ENCODE peak calls at places on chromosomes 4 and X, in five cellular contexts. Q is spleen; X is thoracic aorta; E is CD4-positive, CD25-positive, alpha-beta regulatory T cell; K is stomach. I is an unnamed sample.
A peak's percentile ranks its signal among the peaks of the same experiment; 100 is the strongest.

GRCh38 chr4:26746742-26747351 is 113.8 kb upstream of the STIM2 start:
- DNase-seq in Q (no peak), X (no peak), E (no peak), K (no peak), I (no peak)

GRCh38 chr4:19329077-19329476 is 922.6 kb upstream of the SLIT2 start:
- DNase-seq in Q (no peak), X (no peak), E (no peak), K (no peak), I (no peak)

GRCh38 chrX:154490021-154490413 is 412 bp downstream of the SLC10A3 start:
- DNase-seq in Q (no peak), X (peak; percentile 15), E (peak; percentile 14), K (no peak), I (no peak)

GRCh38 chrX:133634416-133634815 is 219.1 kb upstream of the GPC4 start:
- DNase-seq in Q (no peak), X (no peak), E (no peak), K (no peak), I (no peak)

GRCh38 chr4:142248946-142249345 is 597.2 kb downstream of the INPP4B start:
- DNase-seq in Q (no peak), X (no peak), E (no peak), K (no peak), I (no peak)

GRCh38 chrX:153638436-153639176 is 8.4 kb upstream of the DUSP9 start:
- DNase-seq in Q (no peak), X (no peak), E (no peak), K (peak; percentile 15), I (no peak)

GRCh38 chr4:88661724-88662123 is 35.9 kb downstream of the NAP1L5 start:
- DNase-seq in Q (no peak), X (no peak), E (no peak), K (no peak), I (no peak)

GRCh38 chr4:54322817-54323417 is 93.8 kb downstream of the PDGFRA start:
- DNase-seq in Q (no peak), X (no peak), E (no peak), K (peak; percentile 81), I (peak; percentile 85)

GRCh38 chrX:114800719-114801118 is 216.7 kb downstream of the IL13RA2 start:
- DNase-seq in Q (no peak), X (no peak), E (no peak), K (no peak), I (no peak)

GRCh38 chr4:31422006-31422405 is 701.8 kb downstream of the PCDH7 start:
- DNase-seq in Q (no peak), X (no peak), E (no peak), K (no peak), I (no peak)

GRCh38 chr4:55754754-55755350 is 64.7 kb upstream of the EXOC1L start:
- DNase-seq in Q (no peak), X (no peak), E (no peak), K (no peak), I (no peak)

GRCh38 chrX:134908235-134908834 is 82.5 kb upstream of the SMIM10 start:
- DNase-seq in Q (no peak), X (no peak), E (no peak), K (no peak), I (no peak)

GRCh38 chrX:72080800-72081199 is 50.9 kb downstream of the RTL5 start:
- DNase-seq in Q (no peak), X (no peak), E (no peak), K (no peak), I (no peak)

GRCh38 chrX:72078411-72078810 is 53.3 kb downstream of the RTL5 start:
- DNase-seq in Q (no peak), X (no peak), E (no peak), K (no peak), I (no peak)

GRCh38 chrX:72079607-72080006 is 52.1 kb downstream of the RTL5 start:
- DNase-seq in Q (peak; percentile 79), X (no peak), E (no peak), K (no peak), I (peak; percentile 13)

GRCh38 chrX:72081605-72082320 is 50.0 kb downstream of the RTL5 start:
- DNase-seq in Q (no peak), X (no peak), E (no peak), K (no peak), I (no peak)

GRCh38 chrX:72080150-72080549 is 51.6 kb downstream of the RTL5 start:
- DNase-seq in Q (no peak), X (no peak), E (no peak), K (no peak), I (no peak)
- H3K27ac ChIP-seq in Q (peak overlapping the region; percentile 67), X (no peak overlapping the region), E (no peak overlapping the region), K (peak overlapping the region; percentile 43), I (no peak overlapping the region)

GRCh38 chrX:39758791-39759525 is 338.8 kb downstream of the BCOR start:
- DNase-seq in Q (no peak), X (no peak), E (no peak), K (no peak), I (no peak)
- H3K27ac ChIP-seq in Q (no peak overlapping the region), X (peak overlapping the region; percentile 89), E (no peak overlapping the region), K (peak overlapping the region; percentile 59), I (no peak overlapping the region)

GRCh38 chr4:137307806-137308205 is 224.5 kb downstream of the PCDH18 start:
- DNase-seq in Q (no peak), X (peak; percentile 2), E (no peak), K (no peak), I (no peak)
- H3K27ac ChIP-seq in Q (no peak overlapping the region), X (no peak overlapping the region), E (no peak overlapping the region), K (no peak overlapping the region), I (no peak overlapping the region)

GRCh38 chr4:87101543-87102199 is 118.7 kb downstream of the KLHL8 start:
- DNase-seq in Q (no peak), X (no peak), E (no peak), K (no peak), I (no peak)
- H3K27ac ChIP-seq in Q (no peak overlapping the region), X (no peak overlapping the region), E (peak overlapping the region; percentile 74), K (no peak overlapping the region), I (no peak overlapping the region)

DNA sequence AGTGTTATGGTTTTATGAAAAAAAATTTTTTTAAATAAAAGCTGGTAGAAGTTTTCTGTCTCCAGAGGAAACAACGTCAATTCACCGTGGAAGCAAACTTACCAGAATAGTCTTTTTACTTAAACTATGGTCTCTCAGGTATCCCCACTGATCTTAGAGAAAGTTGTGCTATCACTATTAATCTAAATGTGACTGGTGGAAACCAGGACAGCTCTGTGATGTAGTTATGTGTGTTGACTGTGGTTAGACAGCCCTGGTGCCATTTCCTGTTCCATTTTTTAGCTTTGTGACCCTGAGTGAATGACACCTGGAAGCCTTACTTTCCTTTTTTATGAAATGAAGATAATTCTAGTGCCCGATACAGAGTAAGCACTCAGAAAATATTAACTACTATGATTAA is 111.8 kb upstream of the HUWE1 start:
- DNase-seq in Q (no peak), X (no peak), E (no peak), K (no peak), I (no peak)
- H3K27ac ChIP-seq in Q (no peak overlapping the region), X (no peak overlapping the region), E (no peak overlapping the region), K (no peak overlapping the region), I (no peak overlapping the region)

GRCh38 chr4:85475631-85476233 is 782 bp downstream of the ARHGAP24 start:
- DNase-seq in Q (no peak), X (no peak), E (no peak), K (no peak), I (no peak)
- H3K27ac ChIP-seq in Q (peak overlapping the region; percentile 94), X (no peak overlapping the region), E (no peak overlapping the region), K (peak overlapping the region; percentile 85), I (no peak overlapping the region)

GRCh38 chr4:108628411-108628810 is 8.0 kb downstream of the RPL34 start:
- DNase-seq in Q (no peak), X (no peak), E (no peak), K (no peak), I (no peak)
- H3K27ac ChIP-seq in Q (no peak overlapping the region), X (no peak overlapping the region), E (no peak overlapping the region), K (no peak overlapping the region), I (no peak overlapping the region)

GRCh38 chr4:145541266-145541770 is 59.7 kb downstream of the SMAD1 start:
- DNase-seq in Q (no peak), X (no peak), E (no peak), K (no peak), I (peak; percentile 21)

GRCh38 chr4:145540235-145540634 is 58.6 kb downstream of the SMAD1 start:
- DNase-seq in Q (no peak), X (no peak), E (no peak), K (no peak), I (no peak)

GRCh38 chr4:145546556-145546955 is 64.9 kb downstream of the SMAD1 start:
- DNase-seq in Q (no peak), X (no peak), E (no peak), K (no peak), I (no peak)

GRCh38 chr4:145544998-145545397 is 63.3 kb downstream of the SMAD1 start:
- DNase-seq in Q (no peak), X (no peak), E (no peak), K (no peak), I (no peak)

GRCh38 chr4:145545538-145546224 is 64.0 kb downstream of the SMAD1 start:
- DNase-seq in Q (no peak), X (no peak), E (no peak), K (peak; percentile 43), I (no peak)
- H3K27ac ChIP-seq in Q (no peak overlapping the region), X (no peak overlapping the region), E (no peak overlapping the region), K (peak overlapping the region; percentile 38), I (no peak overlapping the region)

DNA sequence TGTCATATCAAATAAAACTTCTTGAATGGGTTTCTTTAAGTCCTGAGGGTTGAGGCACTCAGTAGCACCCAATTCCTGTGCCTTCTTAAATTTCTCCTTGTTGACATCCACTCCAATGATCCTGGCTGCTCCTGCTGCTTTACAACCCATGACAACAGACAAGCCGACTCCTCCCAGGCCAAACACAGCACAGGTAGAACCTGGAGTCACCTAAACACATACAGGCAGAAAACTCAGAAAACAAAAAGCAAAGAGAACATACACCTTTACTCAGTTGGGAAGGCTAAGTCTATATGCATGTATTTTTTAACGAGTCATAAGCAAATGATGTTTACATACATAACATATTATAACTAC is 10.3 kb downstream of the ADH6 start:
- DNase-seq in Q (no peak), X (no peak), E (no peak), K (no peak), I (no peak)
- H3K27ac ChIP-seq in Q (no peak overlapping the region), X (peak overlapping the region; percentile 77), E (no peak overlapping the region), K (no peak overlapping the region), I (no peak overlapping the region)

DNA sequence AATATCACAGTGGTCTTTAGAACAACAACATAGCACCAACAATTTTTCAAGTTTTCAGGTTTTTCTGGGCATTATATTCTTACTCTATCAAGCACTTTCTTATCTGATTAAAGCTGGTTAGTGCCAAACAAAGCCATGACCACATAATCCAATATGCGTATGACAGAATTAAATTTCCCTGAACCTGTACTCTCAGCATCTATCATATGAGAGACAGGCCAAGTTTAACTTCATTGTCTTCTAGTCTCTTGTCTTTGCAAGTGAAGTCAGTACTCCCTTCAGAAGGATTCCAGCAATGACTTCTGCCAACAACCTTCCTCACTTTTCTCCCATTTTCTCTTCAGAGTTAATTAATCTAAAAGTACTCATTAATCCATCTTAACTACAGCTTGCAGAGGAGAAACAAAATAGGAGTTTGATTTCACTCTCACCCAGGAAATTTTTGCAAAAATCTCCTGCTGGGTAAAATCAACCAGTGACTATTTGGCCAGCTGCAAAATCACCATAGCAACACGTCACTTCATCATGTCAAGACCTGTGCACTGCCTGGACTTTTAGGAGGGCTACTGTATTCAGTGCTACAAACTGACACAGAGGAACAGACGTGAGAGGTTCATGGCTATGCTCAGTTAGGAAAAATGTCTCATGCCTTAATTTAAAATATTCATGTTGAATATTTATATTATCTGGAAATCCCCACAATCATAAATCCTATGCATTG is 208.4 kb downstream of the ANTXR2 start:
- DNase-seq in Q (no peak), X (no peak), E (no peak), K (no peak), I (no peak)
- H3K27ac ChIP-seq in Q (no peak overlapping the region), X (no peak overlapping the region), E (no peak overlapping the region), K (no peak overlapping the region), I (no peak overlapping the region)